ENCODE peak calls at places on chromosome 1, in six cellular contexts. V, K, Q, N, F and E are unnamed samples.

GRCh38 chr1:221921936-221922335 is 180.0 kb upstream of the DUSP10 start:
- DNase-seq in N (no peak), Q (peak; percentile 17), F (no peak), K (no peak), V (no peak), E (no peak)

GRCh38 chr1:231374394-231374793 is 36.3 kb downstream of the SPRTN start:
- DNase-seq in Q (no peak), K (no peak), N (no peak), V (no peak), F (no peak), E (no peak)

GRCh38 chr1:172764378-172764777 is 105.5 kb downstream of the FASLG start:
- DNase-seq in N (peak; percentile 67), V (no peak), K (no peak), Q (no peak), F (no peak), E (no peak)

GRCh38 chr1:25952851-25953401 is 44.9 kb downstream of the PAFAH2 start:
- DNase-seq in V (no peak), F (no peak), N (no peak), K (peak; percentile 62), Q (no peak), E (no peak)

GRCh38 chr1:183267646-183268431 is 81.8 kb downstream of the LAMC2 start:
- DNase-seq in K (no peak), Q (peak; percentile 79), F (no peak), N (no peak), V (no peak), E (no peak)

GRCh38 chr1:31707711-31708110 is 3.9 kb upstream of the COL16A1 start:
- DNase-seq in Q (no peak), N (no peak), K (peak; percentile 43), F (no peak), V (peak; percentile 16), E (no peak)

GRCh38 chr1:5915587-5916571 is 76.3 kb downstream of the NPHP4 start:
- DNase-seq in Q (peak; percentile 50), N (no peak), K (no peak), F (no peak), V (peak; percentile 12), E (peak; percentile 25)

GRCh38 chr1:2288816-2289536 is 60.9 kb downstream of the SKI start:
- DNase-seq in F (no peak), N (no peak), V (no peak), K (no peak), Q (no peak), E (no peak)

GRCh38 chr1:102891868-102892625 is 216.3 kb downstream of the COL11A1 start:
- DNase-seq in F (no peak), K (no peak), Q (peak; percentile 30), V (no peak), N (no peak), E (no peak)

GRCh38 chr1:1347663-1348419 is 1.4 kb downstream of the DVL1 start:
- DNase-seq in N (peak; percentile 81), F (no peak), K (no peak), Q (no peak), V (no peak), E (no peak)

GRCh38 chr1:203650012-203650836 is 23.6 kb downstream of the ATP2B4 start:
- DNase-seq in K (no peak), Q (peak; percentile 91), N (peak; percentile 83), F (no peak), V (no peak), E (peak; percentile 39)

GRCh38 chr1:22221233-22221780 is 78.4 kb upstream of the WNT4 start:
- DNase-seq in N (no peak), F (no peak), Q (no peak), V (no peak), K (no peak), E (no peak)

GRCh38 chr1:198681831-198682756 is 43.3 kb downstream of the PTPRC start:
- DNase-seq in N (peak; percentile 69), F (peak; percentile 70), Q (peak; percentile 62), K (peak; percentile 51), V (peak; percentile 98), E (peak; percentile 11)

GRCh38 chr1:32208891-32209309 is at the start of gene DCDC2B:
- DNase-seq in F (peak; percentile 71), V (peak; percentile 14), N (peak; percentile 89), Q (peak; percentile 52), K (peak; percentile 52), E (no peak)

GRCh38 chr1:244254467-244254866 is 197.2 kb downstream of the ADSS2 start:
- DNase-seq in K (peak; percentile 21), N (no peak), V (peak; percentile 93), F (no peak), Q (no peak), E (no peak)

GRCh38 chr1:8349961-8350360 is 32.0 kb downstream of the SLC45A1 start:
- DNase-seq in Q (no peak), K (no peak), N (no peak), F (peak; percentile 75), V (no peak), E (no peak)

GRCh38 chr1:106290805-106291537 is 765.5 kb upstream of the PRMT6 start:
- DNase-seq in V (no peak), N (no peak), K (no peak), F (no peak), Q (no peak), E (no peak)

GRCh38 chr1:195886000-195886399 is 722.2 kb downstream of the KCNT2 start:
- DNase-seq in Q (peak; percentile 13), K (no peak), F (no peak), N (no peak), V (no peak), E (no peak)

GRCh38 chr1:111454859-111455641 is 5.8 kb downstream of the ATP5PB start:
- DNase-seq in N (no peak), K (no peak), Q (no peak), V (no peak), F (no peak), E (no peak)

GRCh38 chr1:235327559-235328270 is at the start of gene ARID4B:
- DNase-seq in N (peak; percentile 92), V (no peak), K (no peak), F (peak; percentile 92), Q (peak; percentile 98), E (peak; percentile 66)

GRCh38 chr1:229192851-229193250 is 78.1 kb upstream of the RAB4A start:
- DNase-seq in Q (no peak), N (no peak), K (no peak), V (no peak), F (no peak), E (no peak)

GRCh38 chr1:8517579-8518489 is 199.9 kb downstream of the SLC45A1 start:
- DNase-seq in Q (no peak), V (no peak), F (no peak), K (no peak), N (no peak), E (no peak)

GRCh38 chr1:11602424-11602823 is 51.8 kb downstream of the FBXO2 start:
- DNase-seq in V (no peak), N (no peak), Q (no peak), F (no peak), K (no peak), E (no peak)

GRCh38 chr1:113282897-113283285 is 107.4 kb upstream of the MAGI3 start:
- DNase-seq in Q (no peak), V (no peak), K (no peak), F (no peak), N (no peak), E (no peak)

GRCh38 chr1:204623365-204623893 is 62.1 kb downstream of the LRRN2 start:
- DNase-seq in Q (peak; percentile 88), N (no peak), V (no peak), K (no peak), F (no peak), E (no peak)

GRCh38 chr1:38240626-38241025 is 194.0 kb upstream of the POU3F1 start:
- DNase-seq in V (no peak), K (no peak), N (no peak), Q (no peak), F (no peak), E (no peak)

GRCh38 chr1:38239258-38239657 is 192.7 kb upstream of the POU3F1 start:
- DNase-seq in K (no peak), V (no peak), F (no peak), N (no peak), Q (no peak), E (no peak)

GRCh38 chr1:38231941-38232340 is 185.3 kb upstream of the POU3F1 start:
- DNase-seq in V (no peak), F (no peak), K (no peak), Q (no peak), N (no peak), E (no peak)

GRCh38 chr1:38238294-38238693 is 191.7 kb upstream of the POU3F1 start:
- DNase-seq in F (no peak), N (no peak), K (no peak), Q (no peak), V (no peak), E (no peak)

DNA sequence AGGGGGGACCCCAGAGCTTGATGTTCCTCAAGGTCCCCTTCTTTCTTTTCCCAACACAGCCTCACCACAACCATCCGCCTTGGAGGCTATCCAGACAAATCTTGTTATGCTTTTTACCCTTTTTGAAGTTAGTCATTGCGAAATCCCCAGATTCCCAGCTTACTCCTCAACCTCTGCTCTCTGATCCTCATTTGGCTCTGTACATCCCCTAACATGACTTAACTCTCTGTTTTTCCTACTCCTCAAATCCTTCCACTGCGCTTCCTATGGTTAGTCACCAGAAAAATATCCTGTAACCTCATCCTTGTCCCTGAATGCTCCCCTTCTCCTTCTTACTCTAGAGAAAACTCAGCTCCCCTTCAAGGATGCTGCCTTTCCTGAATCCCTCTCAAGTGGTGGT is 189.1 kb upstream of the POU3F1 start:
- DNase-seq in Q (no peak), V (no peak), K (no peak), F (no peak), N (no peak), E (no peak)
- TF ChIP-seq CTCF in Q (no peak), V (no peak), K (no peak), F (no peak), N (no peak), E (no peak)

GRCh38 chr1:30140566-30140965 is 582.8 kb downstream of the MATN1 start:
- DNase-seq in N (no peak), F (no peak), Q (no peak), V (no peak), K (no peak), E (no peak)
- TF ChIP-seq CTCF in N (no peak), F (no peak), Q (no peak), V (no peak), K (no peak), E (no peak)

DNA sequence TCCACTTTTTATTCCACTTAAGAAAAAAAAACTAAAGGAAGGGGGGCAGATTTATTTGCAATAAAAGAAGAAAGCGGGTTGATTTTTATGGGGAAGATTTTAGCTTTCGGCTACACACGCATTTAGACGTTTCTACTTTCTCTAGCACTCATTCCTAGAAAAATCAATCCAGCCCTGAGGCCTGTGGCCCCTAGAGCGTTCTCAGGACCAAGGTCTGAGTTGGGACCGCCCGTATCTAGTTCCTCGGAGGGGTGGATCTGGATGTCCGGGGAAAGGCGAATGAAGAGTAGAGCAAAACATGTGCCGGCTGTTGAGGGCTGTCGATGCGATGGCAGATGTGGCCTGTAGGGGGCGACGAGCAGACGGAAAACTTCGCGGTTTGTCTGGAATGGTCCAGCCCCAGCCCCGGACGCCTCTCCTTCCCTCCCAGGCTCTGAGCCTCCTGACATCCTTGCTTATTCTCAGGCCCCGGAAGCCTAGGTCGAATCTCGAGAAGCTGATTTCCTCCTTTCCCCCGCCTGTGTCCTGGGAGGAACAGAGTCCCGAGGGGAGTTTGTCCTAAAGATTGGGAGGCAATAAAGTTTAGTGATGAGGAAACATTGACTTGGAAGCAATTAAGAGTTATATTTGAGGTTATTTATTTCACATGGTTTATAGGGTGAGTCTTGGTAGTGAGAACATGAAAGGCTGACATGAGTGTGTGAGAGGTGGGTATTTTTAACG is 5.2 kb downstream of the FOXD3 start:
- DNase-seq in N (peak; percentile 66), F (peak; percentile 65), V (peak; percentile 61), K (no peak), Q (peak; percentile 66), E (peak; percentile 90)
- TF ChIP-seq CTCF in N (peak; percentile 48), F (peak; percentile 76), V (peak; percentile 86), K (peak; percentile 58), Q (peak; percentile 68), E (peak; percentile 82)

GRCh38 chr1:91529856-91530255 is 29.2 kb downstream of the CDC7 start:
- DNase-seq in K (no peak), V (no peak), F (no peak), Q (peak; percentile 37), N (no peak), E (no peak)
- TF ChIP-seq CTCF in K (peak; percentile 19), V (no peak), F (no peak), Q (peak; percentile 83), N (no peak), E (peak; percentile 56)